ENCODE peak calls at places on chromosomes 11 and 22, in seven cellular contexts. Q is CD4-positive, alpha-beta T cell; M is pancreas; F is activated CD8-positive, alpha-beta T cell treated with anti-CD3 and anti-CD28 coated beads for 36 hours; A is upper lobe of right lung; V is RWPE2; T is effector memory CD8-positive, alpha-beta T cell. E is an unnamed sample.

GRCh38 chr11:78110830-78111229 is 28.6 kb downstream of the ALG8 start:
- ATAC-seq in T (no peak), A (no peak), F (no peak), M (no peak), V (no peak), Q (no peak), E (no peak)

GRCh38 chr22:50305658-50306566 is 1.5 kb downstream of the PLXNB2 start:
- ATAC-seq in M (peak), F (peak), V (peak), A (peak), Q (no peak), T (no peak), E (peak)

GRCh38 chr22:37260939-37261338 is 16.9 kb upstream of the RAC2 start:
- ATAC-seq in M (peak), A (peak), Q (peak), V (peak), F (peak), T (peak), E (peak)

GRCh38 chr11:12769834-12770345 is 95.7 kb downstream of the TEAD1 start:
- ATAC-seq in M (peak), A (no peak), Q (no peak), T (no peak), F (no peak), V (peak), E (no peak)

GRCh38 chr11:92224394-92225205 is at the start of gene FAT3:
- ATAC-seq in M (peak), T (no peak), A (peak), V (peak), Q (no peak), F (no peak), E (no peak)

GRCh38 chr11:7494086-7494775 is 8.9 kb downstream of the OLFML1 start:
- ATAC-seq in M (no peak), Q (no peak), F (no peak), V (no peak), T (no peak), A (no peak), E (no peak)

GRCh38 chr22:44338906-44339305 is 26.2 kb upstream of the SHISAL1 start:
- ATAC-seq in V (no peak), M (no peak), A (no peak), F (no peak), T (no peak), Q (no peak), E (no peak)

GRCh38 chr22:39719559-39720450 is 149.3 kb downstream of the CACNA1I start:
- ATAC-seq in M (no peak), T (peak), F (no peak), Q (no peak), V (no peak), A (no peak), E (no peak)

GRCh38 chr11:113505541-113506375 is 30.6 kb upstream of the DRD2 start:
- ATAC-seq in F (no peak), M (peak), V (peak), T (no peak), Q (no peak), A (no peak), E (no peak)

GRCh38 chr22:29195964-29196666 is 9.6 kb upstream of the EMID1 start:
- ATAC-seq in V (no peak), T (no peak), A (peak), F (no peak), M (no peak), Q (no peak), E (no peak)

GRCh38 chr11:125569913-125570621 is 790 bp downstream of the EI24 start:
- ATAC-seq in T (peak), M (peak), Q (peak), V (peak), A (no peak), F (peak), E (peak)

GRCh38 chr11:67644472-67645418 is 5.2 kb upstream of the TBX10 start:
- ATAC-seq in V (no peak), M (peak), T (no peak), A (no peak), Q (no peak), F (no peak), E (no peak)

GRCh38 chr11:122646549-122647340 is 8.8 kb upstream of the UBASH3B start:
- ATAC-seq in V (peak), M (no peak), T (no peak), Q (no peak), F (no peak), A (peak), E (no peak)

GRCh38 chr11:62602141-62603071 is 741 bp upstream of the MTA2 start:
- ATAC-seq in M (peak), V (peak), Q (no peak), A (peak), T (no peak), F (no peak), E (no peak)

GRCh38 chr11:111586305-111586915 is 15.8 kb upstream of the SIK2 start:
- ATAC-seq in T (peak), F (peak), V (peak), M (peak), Q (peak), A (peak), E (peak)

GRCh38 chr11:128361451-128362020 is 225.8 kb downstream of the ETS1 start:
- ATAC-seq in V (no peak), A (peak), T (peak), M (peak), F (no peak), Q (peak), E (peak)

GRCh38 chr22:16845881-16846280 is 20.7 kb upstream of the XKR3 start:
- ATAC-seq in T (no peak), A (peak), V (no peak), Q (no peak), F (no peak), M (no peak), E (no peak)

GRCh38 chr11:123519055-123519796 is 89.2 kb downstream of the GRAMD1B start:
- ATAC-seq in Q (no peak), A (peak), F (no peak), M (peak), T (no peak), V (peak), E (peak)

GRCh38 chr22:29375436-29376076 is 12.8 kb downstream of the AP1B1 start:
- ATAC-seq in F (peak), A (no peak), T (no peak), M (no peak), Q (no peak), V (no peak), E (peak)

E was measured in activated T-helper 17 cell treated with anti-CD3 and anti-CD28 coated beads, Interleukin-2, amount 50 U/mL, for 72 hours.